ENCODE peak calls at places on chromosomes 5 and 9, in four cellular contexts. V is stimulated activated CD8-positive, alpha-beta memory T cell treated with anti-CD3 and anti-CD28 coated beads, Interleukin-4, amount 100 ng/mL, for 24 hours; O is T-cell; H is activated naive CD8-positive, alpha-beta T cell treated with anti-CD3 and anti-CD28 coated beads, Interleukin-2, amount 50 U/mL, for 24 hours. F is an unnamed sample.

GRCh38 chr5:39376293-39376714 is 12.0 kb upstream of the C9 start:
- DNase-seq in O (no peak), V (no peak), H (peak), F (no peak)

GRCh38 chr9:31908158-31908890 is 476.1 kb upstream of the ACO1 start:
- DNase-seq in H (no peak), V (no peak), O (no peak), F (no peak)

GRCh38 chr5:72523960-72524582 is 16.9 kb upstream of the ZNF366 start:
- DNase-seq in V (no peak), O (no peak), H (no peak), F (no peak)

GRCh38 chr5:163890211-163890610 is 384.8 kb downstream of the MAT2B start:
- DNase-seq in H (no peak), O (no peak), V (no peak), F (no peak)

GRCh38 chr5:97986069-97986468 is 787.4 kb upstream of the RGMB start:
- DNase-seq in H (no peak), V (no peak), O (no peak), F (no peak)

GRCh38 chr9:88732128-88732527 is 197.2 kb downstream of the NXNL2 start:
- DNase-seq in V (no peak), O (no peak), H (no peak), F (no peak)

GRCh38 chr9:135409286-135410200 is 70.0 kb upstream of the PPP1R26 start:
- DNase-seq in O (no peak), H (no peak), V (no peak), F (no peak)

GRCh38 chr9:706606-707451 is 134.7 kb upstream of the DMRT1 start:
- DNase-seq in V (no peak), H (peak), O (peak), F (peak)

GRCh38 chr5:160293901-160294561 is 18.3 kb downstream of the CCNJL start:
- DNase-seq in V (no peak), O (no peak), H (no peak), F (no peak)

GRCh38 chr9:94860678-94861588 is 134.4 kb downstream of the AOPEP start:
- DNase-seq in H (peak), V (peak), O (peak), F (no peak)

GRCh38 chr9:118931941-118932340 is 437.3 kb downstream of the BRINP1 start:
- DNase-seq in O (no peak), H (no peak), V (no peak), F (no peak)

GRCh38 chr5:32563614-32564013 is 21.7 kb upstream of the SUB1 start:
- DNase-seq in V (no peak), O (no peak), H (no peak), F (no peak)

GRCh38 chr5:157670662-157671591 is at the start of gene C5orf52:
- DNase-seq in H (peak), O (peak), V (no peak), F (no peak)

GRCh38 chr9:110814159-110814558 is 145.6 kb downstream of the MUSK start:
- DNase-seq in V (no peak), O (no peak), H (no peak), F (no peak)

GRCh38 chr5:78591972-78592700 is 56.4 kb downstream of the LHFPL2 start:
- DNase-seq in V (no peak), H (no peak), O (no peak), F (no peak)

GRCh38 chr5:10009802-10010201 is 239.9 kb downstream of the ATPSCKMT start:
- DNase-seq in V (no peak), O (no peak), H (no peak), F (no peak)

GRCh38 chr5:174454464-174454863 is 269.9 kb upstream of the MSX2 start:
- DNase-seq in V (no peak), O (no peak), H (no peak), F (no peak)

GRCh38 chr9:135017916-135018915 is 69.3 kb upstream of the OLFM1 start:
- DNase-seq in H (no peak), O (no peak), V (no peak), F (no peak)

GRCh38 chr5:33755216-33755615 is 136.6 kb downstream of the ADAMTS12 start:
- DNase-seq in V (no peak), O (no peak), H (no peak), F (no peak)

GRCh38 chr5:52895572-52896296 is 93.4 kb upstream of the ITGA2 start:
- DNase-seq in H (no peak), O (no peak), V (no peak), F (no peak)

GRCh38 chr5:138330813-138331448 is 673 bp downstream of the CDC25C start:
- DNase-seq in V (no peak), H (no peak), O (no peak), F (no peak)

GRCh38 chr5:52707626-52708025 is 80.1 kb upstream of the ITGA1 start:
- DNase-seq in V (no peak), H (no peak), O (no peak), F (no peak)

GRCh38 chr5:126369995-126370731 is 53.0 kb upstream of the GRAMD2B start:
- DNase-seq in O (no peak), H (no peak), V (no peak), F (no peak)

GRCh38 chr9:85004818-85005413 is 335.4 kb downstream of the NTRK2 start:
- DNase-seq in V (no peak), H (no peak), O (no peak), F (no peak)

GRCh38 chr5:32531885-32532520 is 53.4 kb upstream of the SUB1 start:
- DNase-seq in O (peak), V (no peak), H (no peak), F (no peak)

GRCh38 chr9:76558465-76558864 is 99.5 kb downstream of the GCNT1 start:
- DNase-seq in H (no peak), O (no peak), V (no peak), F (no peak)

GRCh38 chr9:137971477-137972138 is 94.0 kb downstream of the CACNA1B start:
- DNase-seq in V (no peak), H (no peak), O (no peak), F (no peak)

GRCh38 chr9:132631685-132632084 is 38.1 kb downstream of the DDX31 start:
- DNase-seq in H (no peak), O (no peak), V (no peak), F (no peak)

GRCh38 chr5:112983307-112983811 is 6.8 kb downstream of the DCP2 start:
- DNase-seq in O (no peak), V (no peak), H (no peak), F (no peak)

GRCh38 chr9:127445851-127446719 is 5.1 kb downstream of the RPL12 start:
- DNase-seq in O (no peak), V (no peak), H (no peak), F (no peak)

GRCh38 chr9:114804504-114804903 is 1.3 kb downstream of the TNFSF15 start:
- DNase-seq in V (no peak), H (no peak), O (no peak), F (no peak)

GRCh38 chr5:149995385-149996085 is 4.9 kb downstream of the TIGD6 start:
- DNase-seq in V (no peak), H (no peak), O (no peak), F (no peak)

GRCh38 chr9:87714819-87715218 is 11.1 kb upstream of the CTSL start:
- DNase-seq in O (no peak), V (no peak), H (no peak), F (no peak)

GRCh38 chr5:66129184-66129583 is 14.9 kb upstream of the SREK1 start:
- DNase-seq in V (no peak), O (no peak), H (no peak), F (no peak)

GRCh38 chr5:154220625-154221024 is 30.1 kb downstream of the GALNT10 start:
- DNase-seq in V (no peak), H (no peak), O (no peak), F (no peak)

GRCh38 chr9:109286981-109287380 is 33.9 kb downstream of the EPB41L4B start:
- DNase-seq in V (no peak), H (no peak), O (no peak), F (no peak)

GRCh38 chr9:112355305-112355953 is 22.0 kb upstream of the PTBP3 start:
- DNase-seq in O (no peak), H (no peak), V (no peak), F (no peak)

GRCh38 chr5:167294861-167295685 is 996.4 kb upstream of the WWC1 start:
- DNase-seq in H (no peak), O (no peak), V (no peak), F (no peak)

F was measured in progenitor cell of endocrine pancreas.